ENCODE peak calls at places on chromosome 20, in nine cellular contexts. Y, L, Q, G, A, D, N, H and C are unnamed samples.

GRCh38 chr20:19056909-19057308 is 155.5 kb upstream of the SLC24A3 start:
- DNase-seq in Y (no peak), L (no peak), Q (no peak), G (no peak), A (no peak), D (no peak), N (no peak), H (no peak), C (no peak)

GRCh38 chr20:63740501-63741353 is 1.2 kb downstream of the SLC2A4RG start:
- DNase-seq in Y (no peak), L (peak; percentile 77), Q (peak; percentile 91), G (peak; percentile 84), A (peak; percentile 63), D (peak; percentile 97), N (peak; percentile 78), H (peak; percentile 93), C (peak; percentile 89)

GRCh38 chr20:52859156-52859887 is 112.8 kb upstream of the TSHZ2 start:
- DNase-seq in Y (no peak), L (peak; percentile 69), Q (no peak), G (peak; percentile 11), A (no peak), D (no peak), N (no peak), H (no peak), C (peak; percentile 64)

GRCh38 chr20:20362774-20363435 is 5.0 kb upstream of the INSM1 start:
- DNase-seq in Y (no peak), L (no peak), Q (no peak), G (no peak), A (no peak), D (no peak), N (peak; percentile 85), H (no peak), C (no peak)

GRCh38 chr20:36574278-36575065 is 1.1 kb downstream of the TGIF2 start:
- DNase-seq in Y (peak; percentile 23), L (no peak), Q (peak; percentile 47), G (peak; percentile 48), A (peak; percentile 26), D (peak; percentile 62), N (no peak), H (no peak), C (peak; percentile 62)

GRCh38 chr20:38159949-38160756 is 4.9 kb downstream of the TGM2 start:
- DNase-seq in Y (no peak), L (no peak), Q (no peak), G (no peak), A (no peak), D (no peak), N (no peak), H (no peak), C (no peak)

GRCh38 chr20:30506100-30506499 is 751.4 kb upstream of the DEFB115 start:
- DNase-seq in Y (no peak), L (no peak), Q (no peak), G (no peak), A (no peak), D (no peak), N (no peak), H (peak; percentile 29), C (no peak)

GRCh38 chr20:37223053-37223452 is 38.6 kb downstream of the GHRH start:
- DNase-seq in Y (no peak), L (peak; percentile 60), Q (peak; percentile 97), G (peak; percentile 59), A (no peak), D (peak; percentile 83), N (no peak), H (no peak), C (peak; percentile 94)

GRCh38 chr20:61957961-61958715 is 107.5 kb downstream of the TAF4 start:
- DNase-seq in Y (no peak), L (no peak), Q (no peak), G (no peak), A (no peak), D (no peak), N (no peak), H (peak; percentile 43), C (no peak)

GRCh38 chr20:33896509-33896908 is 85.4 kb downstream of the CHMP4B start:
- DNase-seq in Y (no peak), L (peak; percentile 68), Q (peak; percentile 76), G (no peak), A (no peak), D (peak; percentile 33), N (no peak), H (no peak), C (peak; percentile 76)